ENCODE peak calls at places on chromosomes 16 and 17, in eight cellular contexts. S is esophagus squamous epithelium, R is tibial nerve, X is spleen, U is ovary, O is Peyer's patch, L is breast epithelium, Y is adrenal gland. B is an unnamed sample.

GRCh38 chr16:52863000-52863399 is 189.7 kb downstream of the CHD9NB start:
- DNase-seq in Y (no peak), R (no peak), X (no peak), O (no peak), U (no peak), L (no peak), S (no peak), B (no peak)

GRCh38 chr17:2634361-2634960 is 41.0 kb downstream of the PAFAH1B1 start:
- DNase-seq in R (no peak), S (no peak), L (no peak), O (no peak), U (no peak), X (no peak), Y (no peak), B (peak; percentile 90)

GRCh38 chr16:11797957-11798299 is 870 bp upstream of the ZC3H7A start:
- DNase-seq in L (no peak), X (peak; percentile 80), O (no peak), S (no peak), Y (no peak), R (no peak), U (peak; percentile 18), B (no peak)

GRCh38 chr16:73171380-73171779 is 123.5 kb upstream of the ZFHX3 start:
- DNase-seq in S (no peak), R (no peak), L (no peak), U (no peak), Y (no peak), O (no peak), X (no peak), B (no peak)

GRCh38 chr17:7886227-7887037 is 2.2 kb upstream of the CHD3 start:
- DNase-seq in O (peak; percentile 38), X (no peak), Y (peak; percentile 33), R (no peak), U (peak; percentile 58), L (no peak), S (no peak), B (no peak)

GRCh38 chr16:15777533-15778203 is 79.2 kb downstream of the MYH11 start:
- DNase-seq in R (no peak), Y (no peak), O (no peak), X (peak; percentile 13), S (no peak), L (no peak), U (no peak), B (no peak)

GRCh38 chr17:45149669-45150603 is 1.7 kb downstream of the HEXIM1 start:
- DNase-seq in L (peak; percentile 74), O (peak; percentile 66), R (peak; percentile 65), Y (peak; percentile 76), S (no peak), X (peak; percentile 90), U (peak; percentile 73), B (peak; percentile 62)

GRCh38 chr17:79552824-79553223 is 58.0 kb downstream of the RBFOX3 start:
- DNase-seq in S (no peak), U (no peak), L (no peak), Y (no peak), X (no peak), R (no peak), O (no peak), B (no peak)

GRCh38 chr16:85379041-85380001 is 233.8 kb upstream of the GSE1 start:
- DNase-seq in Y (no peak), S (no peak), O (no peak), R (no peak), U (no peak), X (no peak), L (no peak), B (no peak)

GRCh38 chr16:35188288-35189155 is 1729.1 kb downstream of the TP53TG3F start:
- DNase-seq in O (no peak), R (no peak), U (no peak), Y (no peak), L (no peak), X (no peak), S (no peak), B (no peak)

GRCh38 chr16:59878479-59878878 is 1144.4 kb upstream of the GOT2 start:
- DNase-seq in U (no peak), Y (no peak), L (no peak), R (no peak), S (no peak), X (no peak), O (no peak), B (no peak)

GRCh38 chr17:70848785-70849184 is 679.5 kb downstream of the KCNJ2 start:
- DNase-seq in R (no peak), L (no peak), S (no peak), X (no peak), U (no peak), Y (no peak), O (no peak), B (no peak)

GRCh38 chr16:54936979-54937672 is 6.5 kb downstream of the IRX5 start:
- DNase-seq in Y (no peak), X (no peak), U (no peak), O (no peak), R (no peak), S (no peak), L (peak; percentile 83), B (no peak)

GRCh38 chr17:8503368-8503767 is 67.7 kb downstream of the NDEL1 start:
- DNase-seq in Y (no peak), O (no peak), R (peak; percentile 30), X (no peak), S (no peak), L (no peak), U (no peak), B (no peak)

GRCh38 chr16:71216714-71217113 is 13.8 kb downstream of the HYDIN start:
- DNase-seq in U (no peak), L (no peak), O (no peak), Y (no peak), X (no peak), R (no peak), S (no peak), B (no peak)

GRCh38 chr16:8739989-8740704 is 57.3 kb downstream of the TMEM186 start:
- DNase-seq in U (no peak), L (no peak), O (no peak), Y (no peak), S (no peak), X (peak; percentile 36), R (no peak), B (no peak)

GRCh38 chr16:64468515-64469090 is 653.3 kb downstream of the CDH11 start:
- DNase-seq in Y (no peak), L (no peak), S (no peak), O (no peak), R (no peak), U (no peak), X (no peak), B (no peak)

GRCh38 chr16:70396209-70396904 is 42.5 kb downstream of the ST3GAL2 start:
- DNase-seq in X (no peak), R (no peak), S (no peak), L (no peak), Y (peak; percentile 42), O (no peak), U (no peak), B (no peak)

GRCh38 chr17:8954339-8954738 is 11.2 kb downstream of the PIK3R5 start:
- DNase-seq in S (peak; percentile 39), L (no peak), R (peak; percentile 35), Y (peak; percentile 74), X (peak; percentile 95), U (no peak), O (peak; percentile 88), B (peak; percentile 55)

GRCh38 chr17:38730526-38731379 is 612 bp downstream of the CISD3 start:
- DNase-seq in U (peak; percentile 81), L (peak; percentile 80), R (peak; percentile 61), Y (peak; percentile 88), X (peak; percentile 87), O (peak; percentile 42), S (no peak), B (peak; percentile 70)

DNA sequence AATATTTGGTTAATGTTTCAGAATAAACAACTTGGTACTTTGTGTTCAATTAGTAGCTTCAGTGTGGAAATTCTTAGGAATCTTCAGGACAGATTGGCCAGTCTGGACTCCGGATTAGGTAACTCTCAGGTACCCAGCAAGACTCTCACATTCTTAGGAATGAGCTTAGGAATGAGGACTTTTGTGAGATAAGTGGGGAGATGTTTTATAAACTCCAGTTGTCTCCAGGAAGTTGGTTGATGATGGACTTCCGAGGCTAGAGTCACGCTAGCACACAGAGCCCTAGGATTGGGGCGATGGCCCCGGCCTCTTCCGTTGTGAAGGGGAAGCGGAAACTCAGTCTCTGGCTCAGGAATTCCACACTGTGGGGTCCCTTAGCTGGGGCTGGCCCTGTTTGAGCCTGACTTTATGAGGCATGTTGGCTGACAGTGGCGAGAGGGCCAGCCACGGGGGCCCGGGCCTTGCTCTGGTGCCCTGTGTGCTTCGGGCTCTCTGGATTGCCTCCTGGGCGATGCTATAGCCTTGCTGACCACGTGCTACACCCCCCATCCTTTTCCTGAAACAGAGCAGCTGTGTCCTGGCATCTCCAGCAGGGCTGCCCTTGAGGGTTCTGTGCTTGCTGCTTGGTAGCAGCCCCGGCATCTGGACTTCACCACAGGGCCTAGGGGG is 32.4 kb downstream of the RAB11FIP3 start:
- DNase-seq in O (no peak), X (no peak), L (no peak), Y (peak; percentile 51), S (no peak), R (no peak), U (peak; percentile 62), B (no peak)
- TF ChIP-seq POLR2A in O (no peak), X (no peak), L (no peak), Y (no peak), S (no peak), R (no peak), U (no peak), B (no peak)

GRCh38 chr16:48435906-48436305 is 50.7 kb upstream of the SIAH1 start:
- DNase-seq in L (no peak), R (no peak), X (no peak), Y (no peak), S (no peak), U (no peak), O (no peak), B (no peak)
- TF ChIP-seq CTCF in L (no peak), R (no peak), X (no peak), Y (no peak), S (no peak), U (no peak), O (no peak), B (no peak)

GRCh38 chr16:66926171-66926570 is 836 bp upstream of the RRAD start:
- DNase-seq in O (no peak), X (no peak), Y (peak; percentile 83), L (no peak), S (no peak), R (no peak), U (no peak), B (peak; percentile 95)
- H3K4me3 ChIP-seq in O (no peak overlapping the region), X (no peak overlapping the region), Y (no peak overlapping the region), L (no peak overlapping the region), S (peak overlapping the region; percentile 68), R (no peak overlapping the region), U (no peak overlapping the region), B (peak overlapping the region; percentile 75)

GRCh38 chr17:51169340-51169739 is 3.1 kb downstream of the NME2 start:
- DNase-seq in S (no peak), U (no peak), Y (no peak), L (no peak), X (no peak), R (no peak), O (no peak), B (no peak)

GRCh38 chr17:51164911-51165679 is 1.1 kb upstream of the NME2 start:
- DNase-seq in S (no peak), O (no peak), L (no peak), X (peak; percentile 83), U (peak; percentile 20), Y (peak; percentile 27), R (no peak), B (no peak)

GRCh38 chr17:51165680-51166197 is 472 bp upstream of the NME2 start:
- DNase-seq in R (no peak), O (peak; percentile 18), L (no peak), S (no peak), U (no peak), X (no peak), Y (no peak), B (no peak)

GRCh38 chr17:51166987-51167931 is 1.0 kb downstream of the NME2 start:
- DNase-seq in U (peak; percentile 50), S (no peak), R (no peak), O (peak; percentile 54), L (no peak), X (peak; percentile 90), Y (peak; percentile 47), B (peak; percentile 59)

GRCh38 chr17:51166198-51166986 is at the start of gene NME2:
- DNase-seq in Y (peak; percentile 91), X (peak; percentile 95), L (peak; percentile 86), O (peak; percentile 76), S (peak; percentile 32), R (peak; percentile 85), U (peak; percentile 90), B (peak; percentile 89)
- TF ChIP-seq POLR2A in Y (peak; percentile 75), X (peak; percentile 41), L (no peak), O (peak; percentile 89), S (peak; percentile 71), R (peak; percentile 5), U (peak; percentile 45), B (peak; percentile 78)